ENCODE peak calls at places on chromosomes 1 and 21, in four cellular contexts. W is HFF-Myc; I is CD4-positive, alpha-beta T cell; X is breast epithelium. C is an unnamed sample.

GRCh38 chr1:182087304-182087703 is 25.8 kb upstream of the ZNF648 start:
- DNase-seq in I (no peak), W (no peak), X (no peak), C (no peak)

GRCh38 chr1:245363821-245364220 is 209.0 kb downstream of the KIF26B start:
- DNase-seq in W (no peak), I (no peak), X (no peak), C (no peak)

GRCh38 chr1:107405241-107405640 is 264.4 kb downstream of the NTNG1 start:
- DNase-seq in X (no peak), W (peak; percentile 2), I (no peak), C (no peak)

GRCh38 chr1:178122283-178122682 is 28.4 kb downstream of the RASAL2 start:
- DNase-seq in I (no peak), W (no peak), X (no peak), C (no peak)

GRCh38 chr1:89686520-89686919 is 53.6 kb downstream of the LRRC8C start:
- DNase-seq in X (no peak), I (no peak), W (no peak), C (no peak)

GRCh38 chr1:181166377-181167196 is 78.1 kb downstream of the IER5 start:
- DNase-seq in X (peak; percentile 40), W (peak; percentile 66), I (peak; percentile 61), C (peak; percentile 29)

GRCh38 chr21:42258150-42258884 is 39.4 kb downstream of the ABCG1 start:
- DNase-seq in I (peak; percentile 80), X (peak; percentile 33), W (peak; percentile 10), C (peak; percentile 73)

GRCh38 chr1:247111636-247112478 is 7.7 kb upstream of the ZNF669 start:
- DNase-seq in W (no peak), I (no peak), X (no peak), C (no peak)

GRCh38 chr1:89802036-89802435 is 18.8 kb upstream of the LRRC8D start:
- DNase-seq in X (no peak), W (no peak), I (no peak), C (no peak)

GRCh38 chr21:26136686-26137085 is 33.9 kb downstream of the APP start:
- DNase-seq in I (no peak), X (no peak), W (no peak), C (no peak)

DNA sequence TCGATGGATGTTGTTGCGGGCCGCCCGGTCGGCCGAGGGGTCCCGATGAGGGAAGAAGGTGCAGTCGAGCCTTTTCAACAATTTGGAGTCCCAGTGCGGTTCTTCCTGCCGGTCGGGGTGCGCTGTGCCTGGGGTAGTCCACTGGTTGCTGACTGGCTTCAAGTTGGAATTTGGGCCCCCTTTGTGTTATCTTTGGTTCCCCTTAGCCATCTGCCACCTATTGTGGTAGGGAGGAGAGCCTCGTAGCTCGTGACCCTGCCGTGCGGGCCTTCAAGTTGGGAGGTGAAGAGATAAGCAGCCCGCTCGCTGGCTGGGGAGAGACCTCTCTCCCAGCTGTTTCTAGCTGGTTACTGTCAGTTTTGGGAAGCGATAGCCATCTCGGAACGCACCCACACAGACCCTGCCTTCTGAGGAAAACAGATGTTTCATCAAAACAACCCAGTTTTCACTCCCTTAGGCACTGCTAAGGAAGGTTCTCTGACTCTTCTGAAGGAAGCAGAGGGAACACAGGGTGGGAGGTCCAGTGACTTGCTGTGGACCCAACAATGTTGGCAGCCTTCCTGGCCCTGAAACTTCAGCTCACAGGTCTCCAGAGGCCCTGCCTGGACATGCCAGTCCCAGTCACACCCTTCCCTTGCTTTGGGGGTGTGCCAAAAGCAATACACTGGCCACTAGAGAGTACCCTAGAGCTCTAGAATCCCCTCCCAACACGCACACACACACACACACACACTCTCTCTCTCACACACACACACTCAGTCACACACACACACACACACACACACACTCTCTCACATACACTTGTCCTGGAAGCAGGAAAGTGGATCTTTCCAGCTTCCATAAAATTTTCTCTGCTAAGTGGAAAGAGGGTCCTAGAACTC is 1.0 kb downstream of the BTG2 start:
- DNase-seq in W (peak; percentile 77), I (no peak), X (peak; percentile 93), C (no peak)
- TF ChIP-seq CTCF in W (no peak), I (peak; percentile 23), X (no peak), C (no peak)

GRCh38 chr1:58765016-58765415 is 18.8 kb downstream of the JUN start:
- DNase-seq in I (no peak), W (no peak), X (no peak), C (no peak)
- TF ChIP-seq CTCF in I (no peak), W (no peak), X (no peak), C (no peak)

DNA sequence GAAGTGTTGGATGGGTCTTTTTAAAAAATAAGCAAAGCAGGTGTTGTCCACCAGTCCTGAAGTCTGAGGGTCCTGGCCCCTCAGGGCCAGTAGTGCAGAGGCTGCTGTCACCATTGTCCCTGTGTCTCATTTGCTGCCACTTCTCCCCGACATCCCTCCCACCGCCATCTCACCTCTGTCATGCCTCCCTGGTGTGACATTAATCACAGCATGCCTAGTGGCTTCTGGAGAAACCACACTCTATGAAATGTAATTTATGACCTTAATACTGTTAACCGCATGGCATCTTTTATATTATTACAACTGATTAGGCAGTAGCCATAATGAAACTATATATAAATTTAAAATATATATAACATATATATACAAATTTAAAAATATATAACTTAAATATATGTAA is 120.7 kb upstream of the MAGI3 start:
- DNase-seq in X (no peak), I (no peak), W (no peak), C (no peak)
- TF ChIP-seq CTCF in X (no peak), I (no peak), W (no peak), C (no peak)

GRCh38 chr1:162756523-162756922 is 34.0 kb upstream of the HSD17B7 start:
- DNase-seq in I (no peak), W (peak; percentile 21), X (no peak), C (no peak)
- TF ChIP-seq CTCF in I (no peak), W (no peak), X (no peak), C (no peak)

GRCh38 chr1:108961198-108961597 is 2.1 kb downstream of the CLCC1 start:
- DNase-seq in X (no peak), W (no peak), I (no peak), C (no peak)
- TF ChIP-seq CTCF in X (no peak), W (no peak), I (no peak), C (no peak)

DNA sequence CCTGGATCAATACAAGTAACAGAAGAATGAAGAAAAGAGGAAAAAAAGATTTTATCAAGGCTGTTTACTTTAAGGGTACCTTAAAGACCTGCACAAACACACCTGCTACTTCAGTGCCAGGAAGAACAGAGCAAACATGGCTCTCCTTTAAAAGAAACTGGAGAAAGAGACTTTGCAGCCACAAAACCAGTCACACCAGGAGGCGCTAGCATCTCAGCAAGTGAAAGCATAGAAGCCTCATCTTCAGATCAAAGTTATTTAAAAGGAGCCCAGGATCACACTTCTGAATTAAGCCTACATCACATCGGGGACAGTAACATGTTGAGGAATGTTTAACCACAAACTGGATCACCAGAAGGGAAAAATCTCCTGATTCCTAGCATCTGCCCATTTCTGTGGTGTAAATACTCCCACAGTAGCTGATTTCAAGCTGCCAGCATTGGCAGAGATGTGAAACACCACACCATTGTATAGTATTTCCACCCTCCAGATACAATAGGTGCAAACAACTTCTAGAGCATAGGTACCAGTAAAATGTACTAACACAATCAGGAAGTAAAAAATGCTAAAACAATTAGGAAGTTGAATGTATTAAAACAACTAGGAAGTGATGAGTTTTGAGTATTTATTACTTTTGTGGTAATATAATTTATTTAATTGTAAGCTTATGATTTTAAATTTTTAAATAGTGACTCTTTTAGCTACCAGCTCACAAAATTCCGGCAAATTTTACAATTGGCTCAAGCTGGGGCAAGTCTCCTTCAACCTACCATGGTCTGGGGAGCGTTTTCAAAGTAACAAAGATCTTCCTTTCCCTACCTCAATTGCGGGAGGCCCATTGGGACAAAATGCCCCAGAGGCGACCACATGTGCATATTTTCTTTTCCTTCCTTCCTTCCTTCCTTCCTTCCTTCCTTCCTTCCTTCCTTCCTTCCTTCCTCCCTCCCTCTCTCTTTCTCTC is 105.3 kb upstream of the CLDN14 start:
- DNase-seq in I (peak; percentile 20), X (no peak), W (no peak), C (no peak)
- TF ChIP-seq CTCF in I (peak; percentile 53), X (no peak), W (no peak), C (no peak)

GRCh38 chr1:94600556-94600955 is 59.0 kb upstream of the F3 start:
- DNase-seq in I (no peak), X (no peak), W (no peak), C (no peak)

GRCh38 chr1:94596260-94596659 is 54.7 kb upstream of the F3 start:
- DNase-seq in X (no peak), W (no peak), I (no peak), C (no peak)

GRCh38 chr1:94597701-94598100 is 56.1 kb upstream of the F3 start:
- DNase-seq in I (no peak), X (no peak), W (no peak), C (no peak)

GRCh38 chr1:94602312-94602711 is 60.8 kb upstream of the F3 start:
- DNase-seq in W (no peak), X (no peak), I (no peak), C (no peak)

DNA sequence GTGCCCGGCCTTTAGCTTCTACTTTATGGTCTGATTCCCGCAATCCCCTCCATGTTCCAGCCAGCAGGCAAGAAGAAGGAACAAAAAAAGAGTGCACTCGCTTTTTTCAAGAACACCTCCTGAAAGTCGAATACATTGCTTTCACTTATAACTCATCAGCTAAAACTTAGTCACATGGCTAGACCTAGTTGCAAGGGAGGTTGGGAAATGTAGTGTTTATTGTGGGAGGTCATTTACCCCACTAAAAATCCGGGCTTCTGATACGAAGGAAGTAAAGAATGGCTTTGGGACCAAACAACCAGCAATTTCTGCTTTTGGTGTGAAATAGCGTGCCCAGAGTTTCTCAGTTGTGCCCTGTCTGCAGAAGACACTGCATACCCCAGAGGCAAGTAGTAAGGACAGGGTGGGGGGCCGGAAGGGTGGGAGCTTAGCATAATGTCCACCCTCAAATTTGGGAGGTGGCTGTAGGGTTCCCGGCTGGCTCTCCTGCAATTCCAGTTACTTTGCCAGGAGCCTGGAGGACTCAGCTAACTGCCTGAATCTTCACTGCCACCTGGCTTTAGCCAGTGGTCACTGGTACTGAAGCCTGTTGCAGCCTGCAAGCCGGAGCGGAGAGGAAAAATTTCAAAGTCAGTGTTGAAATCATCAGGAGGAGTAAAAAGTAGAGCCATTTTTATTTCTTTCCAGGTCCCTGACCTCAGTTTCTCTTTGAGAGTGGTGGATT is 57.7 kb upstream of the F3 start:
- DNase-seq in W (no peak), X (peak; percentile 65), I (no peak), C (no peak)
- TF ChIP-seq CTCF in W (peak; percentile 45), X (no peak), I (no peak), C (no peak)